ENCODE peak calls at places on chromosomes 13 and 19, in ten cellular contexts. U, A, S, I, V, C, O, G, T and Q are unnamed samples.

GRCh38 chr13:33472446-33472845 is 186.9 kb upstream of the STARD13 start:
- DNase-seq in T (no peak), V (no peak), G (no peak), I (no peak), A (no peak), U (no peak), S (no peak), C (no peak), O (no peak), Q (no peak)

GRCh38 chr19:36605101-36605838 is at the start of gene ZNF382:
- DNase-seq in T (peak), A (no peak), G (peak), C (no peak), I (peak), S (peak), U (peak), O (peak), V (peak), Q (peak)

GRCh38 chr13:108676620-108677019 is 47.2 kb downstream of the MYO16 start:
- DNase-seq in O (no peak), U (no peak), I (no peak), S (no peak), T (peak), G (no peak), A (no peak), C (no peak), V (no peak), Q (no peak)

GRCh38 chr19:55212447-55212846 is 3.1 kb upstream of the PTPRH start:
- DNase-seq in C (no peak), A (no peak), V (peak), I (no peak), T (peak), G (peak), O (no peak), S (no peak), U (no peak), Q (no peak)

GRCh38 chr19:17333611-17334413 is 843 bp downstream of the ANO8 start:
- DNase-seq in A (no peak), U (no peak), G (peak), V (peak), O (peak), I (peak), T (no peak), C (no peak), S (no peak), Q (peak)

GRCh38 chr13:99496322-99497142 is 4.7 kb upstream of the TM9SF2 start:
- DNase-seq in C (peak), U (peak), O (peak), I (peak), G (peak), A (no peak), S (peak), T (no peak), V (peak), Q (peak)

GRCh38 chr19:46898731-46899130 is 37.9 kb downstream of the ARHGAP35 start:
- DNase-seq in A (no peak), T (no peak), G (no peak), V (no peak), S (peak), I (no peak), C (peak), U (no peak), O (no peak), Q (no peak)

GRCh38 chr19:20359933-20360720 is 193.1 kb downstream of the ZNF486 start:
- DNase-seq in G (no peak), T (peak), A (no peak), I (no peak), U (no peak), S (no peak), O (no peak), V (no peak), C (no peak), Q (no peak)

GRCh38 chr13:36712785-36713184 is 39.0 kb downstream of the SERTM1 start:
- DNase-seq in C (peak), G (no peak), V (no peak), U (no peak), A (no peak), T (no peak), O (no peak), S (no peak), I (no peak), Q (no peak)

GRCh38 chr13:99768986-99769385 is 202.6 kb downstream of the ZIC5 start:
- DNase-seq in V (no peak), U (no peak), O (no peak), S (no peak), T (no peak), A (no peak), G (no peak), I (no peak), C (no peak), Q (no peak)

GRCh38 chr19:38564981-38565685 is 52.6 kb downstream of the MAP4K1 start:
- DNase-seq in I (no peak), A (no peak), O (no peak), V (no peak), G (peak), S (no peak), C (no peak), T (peak), U (no peak), Q (no peak)

GRCh38 chr19:38632476-38633213 is 13.7 kb downstream of the EIF3K start:
- DNase-seq in A (no peak), T (no peak), G (no peak), I (no peak), U (no peak), V (no peak), O (no peak), C (no peak), S (no peak), Q (no peak)

GRCh38 chr13:35903075-35903474 is 228.1 kb downstream of the DCLK1 start:
- DNase-seq in U (no peak), I (no peak), G (no peak), V (no peak), O (no peak), C (no peak), S (no peak), T (no peak), A (no peak), Q (no peak)

GRCh38 chr13:87661471-87661870 is 9.7 kb upstream of the SLITRK5 start:
- DNase-seq in C (no peak), A (no peak), I (no peak), S (no peak), U (no peak), O (no peak), V (no peak), T (no peak), G (no peak), Q (no peak)

GRCh38 chr13:49952168-49952567 is 16.0 kb upstream of the SPRYD7 start:
- DNase-seq in A (no peak), C (no peak), I (no peak), V (no peak), S (no peak), T (no peak), O (no peak), G (no peak), U (no peak), Q (no peak)

GRCh38 chr19:55036058-55036457 is 2.0 kb downstream of the GP6 start:
- DNase-seq in A (no peak), T (no peak), U (no peak), G (no peak), V (no peak), S (no peak), O (no peak), I (no peak), C (no peak), Q (no peak)

GRCh38 chr19:52748336-52748950 is 13.6 kb upstream of the ZNF611 start:
- DNase-seq in V (no peak), G (no peak), S (no peak), A (no peak), I (no peak), T (peak), C (no peak), O (no peak), U (no peak), Q (no peak)

GRCh38 chr19:19232231-19232630 is 20.5 kb downstream of the NCAN start:
- DNase-seq in I (no peak), C (no peak), T (no peak), V (no peak), U (no peak), A (no peak), G (no peak), O (no peak), S (no peak), Q (no peak)

GRCh38 chr19:28066161-28066560 is 1146.8 kb downstream of the UQCRFS1 start:
- DNase-seq in C (no peak), A (no peak), T (no peak), S (no peak), V (no peak), O (no peak), I (no peak), U (no peak), G (no peak), Q (no peak)

GRCh38 chr19:51799998-51800848 is 5.3 kb downstream of the FPR3 start:
- DNase-seq in C (no peak), G (no peak), O (no peak), I (peak), V (no peak), T (no peak), A (no peak), S (no peak), U (peak), Q (no peak)

GRCh38 chr13:107025991-107026390 is 458.1 kb upstream of the ARGLU1 start:
- DNase-seq in A (no peak), V (no peak), I (peak), C (no peak), U (peak), G (no peak), T (no peak), S (no peak), O (no peak), Q (peak)

GRCh38 chr19:33758541-33759013 is 38.1 kb upstream of the KCTD15 start:
- DNase-seq in C (no peak), V (no peak), T (no peak), I (peak), G (no peak), U (no peak), A (no peak), O (no peak), S (peak), Q (no peak)

GRCh38 chr13:100280681-100281080 is 191.8 kb downstream of the PCCA start:
- DNase-seq in I (no peak), S (no peak), T (no peak), C (no peak), G (no peak), A (no peak), U (no peak), V (no peak), O (no peak), Q (no peak)

GRCh38 chr13:114113961-114114360 is 18.5 kb downstream of the RASA3 start:
- DNase-seq in V (no peak), O (no peak), C (no peak), T (no peak), I (no peak), G (no peak), U (no peak), A (peak), S (no peak), Q (no peak)

GRCh38 chr13:29924482-29924884 is 74.1 kb upstream of the UBL3 start:
- DNase-seq in O (no peak), T (no peak), U (no peak), S (no peak), C (peak), I (peak), V (no peak), A (no peak), G (no peak), Q (no peak)

GRCh38 chr13:112391747-112392146 is 15.6 kb downstream of the SPACA7 start:
- DNase-seq in G (no peak), T (no peak), U (no peak), V (no peak), I (no peak), S (no peak), C (no peak), A (no peak), O (no peak), Q (no peak)

GRCh38 chr13:105990256-105990958 is 545.1 kb downstream of the EFNB2 start:
- DNase-seq in U (no peak), V (no peak), S (no peak), A (no peak), I (no peak), G (no peak), C (no peak), T (no peak), O (no peak), Q (no peak)

GRCh38 chr19:12783226-12783848 is 7.9 kb upstream of the JUNB start:
- DNase-seq in A (no peak), G (peak), V (no peak), T (no peak), S (no peak), O (no peak), U (no peak), I (no peak), C (no peak), Q (no peak)

GRCh38 chr19:35247526-35248309 is 1.1 kb upstream of the LSR start:
- DNase-seq in G (peak), C (no peak), V (peak), S (no peak), T (peak), U (no peak), I (peak), A (no peak), O (no peak), Q (no peak)

GRCh38 chr13:41137241-41137640 is 4.6 kb upstream of the KBTBD6 start:
- DNase-seq in G (no peak), U (no peak), S (no peak), O (no peak), A (no peak), V (no peak), C (no peak), I (no peak), T (no peak), Q (no peak)

GRCh38 chr13:55528434-55528833 is 1612.3 kb upstream of the PRR20A start:
- DNase-seq in C (no peak), G (no peak), A (no peak), V (no peak), U (no peak), T (no peak), O (no peak), S (no peak), I (no peak), Q (no peak)

GRCh38 chr13:101417501-101417900 is 1.2 kb upstream of the NALCN start:
- DNase-seq in T (no peak), O (no peak), A (no peak), C (no peak), U (no peak), G (no peak), S (no peak), I (no peak), V (no peak), Q (no peak)